ENCODE peak calls at places on chromosome 5, in eight cellular contexts. C, U, M, S, K, N, R and X are unnamed samples. For H3K4me1, the result is how much of the 10 kb centered on the place peaks cover.

GRCh38 chr5:9533096-9533495 is 12.8 kb downstream of the SEMA5A start:
- ATAC-seq in C (no peak), U (no peak), M (no peak), S (no peak), K (no peak), N (no peak), R (no peak), X (no peak)

GRCh38 chr5:38948501-38948900 is 102.7 kb downstream of the OSMR start:
- ATAC-seq in C (no peak), U (no peak), M (no peak), S (no peak), K (no peak), N (no peak), R (no peak), X (peak)

GRCh38 chr5:108801776-108802175 is 54.1 kb downstream of the FER start:
- ATAC-seq in C (peak), U (peak), M (peak), S (peak), K (no peak), N (peak), R (no peak), X (no peak)

GRCh38 chr5:127844631-127845030 is 141.4 kb downstream of the CCDC192 start:
- ATAC-seq in C (no peak), U (no peak), M (no peak), S (no peak), K (peak), N (no peak), R (no peak), X (no peak)

GRCh38 chr5:107486489-107486888 is 184.2 kb downstream of the EFNA5 start:
- ATAC-seq in C (peak), U (no peak), M (no peak), S (no peak), K (no peak), N (peak), R (peak), X (no peak)

GRCh38 chr5:35089688-35090314 is 42.1 kb upstream of the AGXT2 start:
- ATAC-seq in C (peak), U (peak), M (peak), S (peak), K (peak), N (peak), R (peak), X (no peak)

GRCh38 chr5:135392256-135392655 is 6.8 kb downstream of the MACROH2A1 start:
- ATAC-seq in C (no peak), U (no peak), M (no peak), S (no peak), K (no peak), N (peak), R (peak), X (peak)

GRCh38 chr5:68268363-68269130 is 53.0 kb downstream of the PIK3R1 start:
- ATAC-seq in C (no peak), U (no peak), M (no peak), S (no peak), K (no peak), N (no peak), R (peak), X (no peak)

GRCh38 chr5:14189680-14190079 is 46.5 kb downstream of the TRIO start:
- ATAC-seq in C (peak), U (no peak), M (no peak), S (peak), K (no peak), N (no peak), R (no peak), X (no peak)

GRCh38 chr5:145922059-145922458 is 14.3 kb upstream of the SH3RF2 start:
- ATAC-seq in C (no peak), U (no peak), M (no peak), S (no peak), K (no peak), N (no peak), R (no peak), X (no peak)

GRCh38 chr5:168697034-168697720 is 118.0 kb upstream of the PANK3 start:
- ATAC-seq in C (no peak), U (no peak), M (no peak), S (no peak), K (no peak), N (no peak), R (no peak), X (no peak)

GRCh38 chr5:91456928-91457571 is 73.9 kb upstream of the ARRDC3 start:
- ATAC-seq in C (no peak), U (no peak), M (no peak), S (no peak), K (peak), N (no peak), R (no peak), X (no peak)

GRCh38 chr5:174323878-174324281 is 278.4 kb downstream of the NSG2 start:
- ATAC-seq in C (peak), U (peak), M (peak), S (peak), K (peak), N (no peak), R (peak), X (no peak)

GRCh38 chr5:123449424-123449823 is 26.2 kb upstream of the CEP120 start:
- ATAC-seq in C (no peak), U (no peak), M (no peak), S (no peak), K (no peak), N (no peak), R (no peak), X (no peak)

GRCh38 chr5:114883675-114884074 is 286.0 kb downstream of the TRIM36 start:
- ATAC-seq in C (no peak), U (no peak), M (no peak), S (no peak), K (no peak), N (no peak), R (no peak), X (no peak)

GRCh38 chr5:150511641-150512367 is 3.9 kb downstream of the NDST1 start:
- ATAC-seq in C (peak), U (no peak), M (peak), S (peak), K (peak), N (peak), R (peak), X (peak)

GRCh38 chr5:143126121-143127019 is 277.1 kb downstream of the NR3C1 start:
- ATAC-seq in C (no peak), U (no peak), M (no peak), S (no peak), K (no peak), N (no peak), R (no peak), X (no peak)

GRCh38 chr5:178078197-178078995 is 34.9 kb upstream of the N4BP3 start:
- ATAC-seq in C (no peak), U (no peak), M (no peak), S (no peak), K (no peak), N (no peak), R (no peak), X (no peak)

GRCh38 chr5:61744690-61745619 is 412.9 kb downstream of the ZSWIM6 start:
- ATAC-seq in C (peak), U (peak), M (peak), S (no peak), K (peak), N (no peak), R (no peak), X (no peak)

GRCh38 chr5:115579216-115579615 is 23.1 kb downstream of the TICAM2 start:
- ATAC-seq in C (no peak), U (no peak), M (no peak), S (no peak), K (no peak), N (no peak), R (peak), X (no peak)

GRCh38 chr5:112703866-112704820 is 33.5 kb upstream of the APC start:
- ATAC-seq in C (no peak), U (no peak), M (peak), S (no peak), K (no peak), N (no peak), R (no peak), X (no peak)

GRCh38 chr5:172630082-172630481 is 11.0 kb upstream of the NEURL1B start:
- ATAC-seq in C (no peak), U (no peak), M (no peak), S (no peak), K (no peak), N (no peak), R (no peak), X (no peak)
- TF ChIP-seq POLR2AphosphoS5 in C (no peak), U (no peak), M (no peak), S (no peak), K (no peak), N (no peak), R (no peak), X (no peak)

GRCh38 chr5:72834919-72835318 is 18.5 kb downstream of the TNPO1 start:
- ATAC-seq in C (no peak), U (no peak), M (no peak), S (no peak), K (no peak), N (no peak), R (no peak), X (no peak)
- H3K4me1 ChIP-seq in C (under half), U (under half), M (under half), S (under half), K (under half), N (under half), R (under half), X (under half)

GRCh38 chr5:133358271-133358670 is 254.1 kb downstream of the FSTL4 start:
- ATAC-seq in C (no peak), U (no peak), M (no peak), S (no peak), K (no peak), N (no peak), R (no peak), X (no peak)

GRCh38 chr5:133354323-133355161 is 257.8 kb downstream of the FSTL4 start:
- ATAC-seq in C (no peak), U (no peak), M (no peak), S (no peak), K (no peak), N (no peak), R (no peak), X (no peak)

GRCh38 chr5:133353741-133354140 is 258.6 kb downstream of the FSTL4 start:
- ATAC-seq in C (no peak), U (peak), M (peak), S (no peak), K (peak), N (no peak), R (no peak), X (no peak)

GRCh38 chr5:133357758-133358157 is 254.6 kb downstream of the FSTL4 start:
- ATAC-seq in C (no peak), U (no peak), M (no peak), S (no peak), K (no peak), N (no peak), R (no peak), X (no peak)

DNA sequence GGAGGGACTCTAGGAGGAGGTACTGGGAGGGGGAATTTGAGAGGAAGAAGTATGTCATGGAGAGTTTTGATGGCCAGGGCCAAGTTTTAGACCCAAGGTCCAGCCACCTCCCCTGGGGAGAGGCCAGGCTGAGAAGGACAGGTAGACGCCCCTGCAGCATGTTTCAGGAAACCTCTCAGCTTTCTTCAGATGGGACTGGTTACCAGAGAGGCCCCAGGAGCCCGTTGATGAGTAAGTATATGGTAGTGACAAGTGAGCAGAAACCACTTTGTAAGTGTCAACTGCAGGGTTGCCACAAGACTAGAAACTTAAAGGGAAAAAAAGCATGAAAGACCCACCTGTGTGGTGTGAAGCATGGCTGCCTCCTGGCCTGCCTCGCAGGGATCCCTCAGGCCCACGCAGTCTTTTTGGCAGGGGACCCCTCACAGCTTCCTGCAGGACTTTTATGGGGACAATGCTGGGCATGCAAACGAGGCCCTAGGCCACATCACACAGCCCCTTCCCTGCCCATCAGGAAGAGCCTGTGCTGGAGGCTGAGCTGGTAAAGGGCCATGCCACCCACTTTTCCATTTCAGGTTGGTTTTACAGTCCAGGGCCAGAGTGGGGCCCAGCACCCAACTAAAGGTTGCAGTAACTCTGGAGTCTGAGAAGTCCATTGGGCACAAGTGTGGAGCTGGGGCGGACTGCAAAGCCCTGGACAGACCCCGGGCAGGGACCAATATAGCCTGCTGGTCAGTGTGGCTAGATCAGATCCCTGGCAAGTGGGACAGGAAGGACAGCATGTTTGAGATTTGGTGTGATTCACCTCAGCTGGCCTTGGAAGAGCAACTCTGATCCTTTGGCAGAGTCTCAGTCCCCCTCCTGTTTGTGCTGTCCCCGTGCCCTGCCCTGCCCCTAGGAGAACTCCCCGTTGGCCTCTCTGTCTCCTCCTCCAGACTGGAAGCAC is 255.7 kb downstream of the FSTL4 start:
- ATAC-seq in C (no peak), U (no peak), M (no peak), S (no peak), K (no peak), N (no peak), R (no peak), X (no peak)
- H3K4me3 ChIP-seq in C (no peak), U (no peak), M (no peak), S (no peak), K (no peak), N (no peak), R (no peak), X (no peak)

DNA sequence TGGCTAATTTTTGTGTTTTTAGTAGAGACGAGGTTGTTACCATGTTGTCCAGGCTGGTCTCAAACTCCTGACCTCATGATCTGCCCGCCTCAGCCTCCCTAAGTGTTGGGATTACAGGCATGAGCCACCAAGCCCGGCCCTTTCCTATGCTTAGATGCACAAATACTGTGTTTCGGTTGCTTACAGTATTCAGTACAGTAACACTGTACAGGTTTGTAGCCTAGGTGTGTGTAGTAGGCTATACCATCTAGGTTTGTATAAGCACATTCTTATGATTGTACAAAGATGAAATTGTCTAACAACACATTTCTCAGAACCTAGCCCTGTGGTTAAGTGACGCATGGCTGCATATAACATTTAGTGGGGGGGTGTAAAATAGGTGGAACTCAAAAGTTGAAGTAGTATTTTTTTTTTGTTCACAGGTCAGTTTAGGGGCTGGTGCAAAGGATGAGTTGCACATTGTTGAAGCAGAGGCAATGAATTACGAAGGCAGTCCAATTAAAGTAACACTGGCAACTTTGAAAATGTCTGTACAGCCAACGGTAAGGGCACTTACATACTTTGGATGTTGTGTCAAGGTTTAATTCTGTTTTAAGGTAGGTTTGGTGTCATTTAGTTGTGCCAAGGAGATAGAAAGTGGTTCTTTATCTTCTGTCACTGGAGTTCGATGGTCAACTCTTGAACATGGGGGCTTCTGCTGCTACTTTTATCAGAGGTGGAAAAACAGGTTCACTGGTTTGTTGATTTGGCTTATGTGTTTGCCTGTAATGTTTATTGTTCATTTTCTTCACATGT is 3.4 kb downstream of the NPM1 start:
- ATAC-seq in C (no peak), U (no peak), M (no peak), S (no peak), K (no peak), N (no peak), R (no peak), X (no peak)
- TF ChIP-seq POLR2AphosphoS5 in C (no peak), U (no peak), M (no peak), S (no peak), K (peak), N (no peak), R (peak), X (no peak)